ENCODE peak calls at places on chromosomes 4 and X, in five cellular contexts. D is MCF 10A; S is T-helper 17 cell; M is thoracic aorta; W is stimulated activated CD8-positive, alpha-beta memory T cell treated with anti-CD3 and anti-CD28 coated beads, Interleukin-15, amount 100 ng/mL, for 24 hours. C is an unnamed sample.

GRCh38 chr4:139015948-139016451 is 419 bp downstream of the NOCT start:
- DNase-seq in D (peak; percentile 46), S (peak; percentile 28), M (no peak), W (peak; percentile 11), C (no peak)

GRCh38 chrX:25158635-25159034 is 142.9 kb upstream of the ARX start:
- DNase-seq in D (peak; percentile 67), S (no peak), M (no peak), W (no peak), C (peak; percentile 22)

GRCh38 chr4:180106997-180107396 is 2136.2 kb upstream of the TENM3 start:
- DNase-seq in D (peak; percentile 38), S (no peak), M (no peak), W (no peak), C (peak; percentile 84)

GRCh38 chrX:39162322-39162721 is 361.1 kb downstream of the MID1IP1 start:
- DNase-seq in D (no peak), S (peak; percentile 28), M (no peak), W (no peak), C (no peak)

GRCh38 chrX:16867947-16868346 is 2.2 kb downstream of the RBBP7 start:
- DNase-seq in D (no peak), S (no peak), M (no peak), W (no peak), C (no peak)

GRCh38 chr4:29717658-29718057 is 1002.5 kb upstream of the PCDH7 start:
- DNase-seq in D (peak; percentile 5), S (no peak), M (no peak), W (no peak), C (peak; percentile 39)

GRCh38 chr4:8038083-8038482 is 98.4 kb upstream of the AFAP1 start:
- DNase-seq in D (no peak), S (no peak), M (no peak), W (no peak), C (no peak)

GRCh38 chr4:128481752-128482480 is 194.3 kb upstream of the PGRMC2 start:
- DNase-seq in D (no peak), S (no peak), M (no peak), W (no peak), C (peak; percentile 6)

GRCh38 chr4:129231907-129232626 is 136.1 kb downstream of the C4orf33 start:
- DNase-seq in D (no peak), S (no peak), M (no peak), W (no peak), C (no peak)

GRCh38 chr4:61201562-61202099 is 1.5 kb downstream of the ADGRL3 start:
- DNase-seq in D (peak; percentile 40), S (no peak), M (no peak), W (no peak), C (no peak)

GRCh38 chrX:319579-320125 is 1.1 kb upstream of the GTPBP6 start:
- DNase-seq in D (no peak), S (no peak), M (no peak), W (no peak), C (no peak)

GRCh38 chr4:12633058-12633651 is 851.0 kb downstream of the RAB28 start:
- DNase-seq in D (peak; percentile 85), S (peak; percentile 23), M (no peak), W (peak; percentile 47), C (no peak)

GRCh38 chr4:147578057-147578476 is 39.1 kb upstream of the TMEM184C start:
- DNase-seq in D (peak; percentile 99), S (no peak), M (no peak), W (no peak), C (peak; percentile 96)

GRCh38 chrX:71095971-71096701 is 485 bp downstream of the FOXO4 start:
- DNase-seq in D (peak; percentile 34), S (no peak), M (no peak), W (no peak), C (no peak)

GRCh38 chr4:152394786-152395185 is 141.1 kb downstream of the FBXW7 start:
- DNase-seq in D (no peak), S (no peak), M (no peak), W (no peak), C (no peak)

GRCh38 chr4:56698329-56698728 is 17.2 kb upstream of the HOPX start:
- DNase-seq in D (no peak), S (no peak), M (no peak), W (no peak), C (no peak)

GRCh38 chrX:123859409-123859827 is 435 bp upstream of the XIAP start:
- DNase-seq in D (peak; percentile 73), S (peak; percentile 39), M (no peak), W (no peak), C (no peak)

GRCh38 chrX:100695991-100696390 is 35.9 kb downstream of the SYTL4 start:
- DNase-seq in D (no peak), S (no peak), M (no peak), W (no peak), C (peak; percentile 83)

GRCh38 chrX:307261-308111 is 11.1 kb downstream of the GTPBP6 start:
- DNase-seq in D (no peak), S (no peak), M (no peak), W (no peak), C (no peak)

GRCh38 chr4:44869222-44869882 is 143.0 kb upstream of the GNPDA2 start:
- DNase-seq in D (peak; percentile 14), S (no peak), M (no peak), W (no peak), C (no peak)

GRCh38 chr4:142396279-142396678 is 449.8 kb downstream of the INPP4B start:
- DNase-seq in D (peak; percentile 47), S (no peak), M (no peak), W (no peak), C (no peak)

GRCh38 chr4:1208970-1209704 is 36.8 kb upstream of the SPON2 start:
- DNase-seq in D (no peak), S (no peak), M (no peak), W (no peak), C (no peak)

GRCh38 chr4:145566767-145567166 is 52.4 kb upstream of the MMAA start:
- DNase-seq in D (no peak), S (no peak), M (no peak), W (no peak), C (no peak)

GRCh38 chr4:3705236-3705987 is 60.8 kb upstream of the ADRA2C start:
- DNase-seq in D (no peak), S (no peak), M (no peak), W (no peak), C (no peak)

GRCh38 chr4:143384381-143384994 is 47.8 kb downstream of the GAB1 start:
- DNase-seq in D (peak; percentile 23), S (no peak), M (no peak), W (no peak), C (no peak)

GRCh38 chr4:89316931-89317366 is 9.3 kb upstream of the GPRIN3 start:
- DNase-seq in D (peak; percentile 40), S (no peak), M (no peak), W (no peak), C (peak; percentile 37)

GRCh38 chr4:6044805-6045204 is 26.6 kb upstream of the C4orf50 start:
- DNase-seq in D (no peak), S (no peak), M (no peak), W (no peak), C (no peak)

GRCh38 chr4:174041555-174042110 is 241.8 kb downstream of the FBXO8 start:
- DNase-seq in D (no peak), S (no peak), M (no peak), W (no peak), C (no peak)

C was measured in foreskin keratinocyte.